ENCODE peak calls at places on chromosomes 7 and 10, in eight cellular contexts. One of them, this sample, is unnamed. For H3K4me1, H3K36me3 and H3K9me3, the result is how much of the 10 kb centered on the place peaks cover.

GRCh38 chr10:125023862-125024495 is 82.1 kb downstream of the ZRANB1 start:
- DNase-seq in keratinocyte: no peak
- DNase-seq in HCT116: no peak
- DNase-seq in adipocyte: no peak
- DNase-seq in Panc1: no peak
- DNase-seq in iPS DF 6.9: no peak
- DNase-seq in Caco-2: no peak
- DNase-seq in heart left ventricle: peak
- DNase-seq in this sample: no peak

GRCh38 chr10:43901302-43901701 is 252.6 kb upstream of the ZNF32 start:
- DNase-seq in heart left ventricle: no peak
- DNase-seq in Panc1: no peak
- DNase-seq in keratinocyte: no peak
- DNase-seq in Caco-2: no peak
- DNase-seq in HCT116: no peak
- DNase-seq in adipocyte: peak
- DNase-seq in iPS DF 6.9: no peak
- DNase-seq in this sample: no peak

GRCh38 chr10:3109196-3109595 is 41.8 kb downstream of the PFKP start:
- DNase-seq in HCT116: no peak
- DNase-seq in adipocyte: no peak
- DNase-seq in keratinocyte: no peak
- DNase-seq in Panc1: no peak
- DNase-seq in heart left ventricle: no peak
- DNase-seq in iPS DF 6.9: no peak
- DNase-seq in Caco-2: no peak
- DNase-seq in this sample: no peak

GRCh38 chr10:70481831-70482530 is 3.4 kb downstream of the PALD1 start:
- DNase-seq in Panc1: no peak
- DNase-seq in HCT116: no peak
- DNase-seq in Caco-2: no peak
- DNase-seq in keratinocyte: no peak
- DNase-seq in iPS DF 6.9: no peak
- DNase-seq in heart left ventricle: peak
- DNase-seq in adipocyte: no peak
- DNase-seq in this sample: no peak

GRCh38 chr7:26369519-26370385 is 78.1 kb downstream of the SNX10 start:
- DNase-seq in iPS DF 6.9: no peak
- DNase-seq in heart left ventricle: no peak
- DNase-seq in keratinocyte: no peak
- DNase-seq in Caco-2: peak
- DNase-seq in HCT116: peak
- DNase-seq in Panc1: no peak
- DNase-seq in adipocyte: peak
- DNase-seq in this sample: peak

GRCh38 chr7:130108809-130109208 is 38.5 kb downstream of the KLHDC10 start:
- DNase-seq in Caco-2: no peak
- DNase-seq in adipocyte: no peak
- DNase-seq in iPS DF 6.9: no peak
- DNase-seq in Panc1: no peak
- DNase-seq in HCT116: no peak
- DNase-seq in keratinocyte: no peak
- DNase-seq in heart left ventricle: no peak
- DNase-seq in this sample: no peak

GRCh38 chr10:108421256-108421655 is 1256.8 kb upstream of the SORCS1 start:
- DNase-seq in heart left ventricle: no peak
- DNase-seq in keratinocyte: no peak
- DNase-seq in Panc1: no peak
- DNase-seq in Caco-2: no peak
- DNase-seq in adipocyte: no peak
- DNase-seq in iPS DF 6.9: no peak
- DNase-seq in HCT116: no peak
- DNase-seq in this sample: no peak

GRCh38 chr7:36308031-36308430 is 81.6 kb upstream of the ANLN start:
- DNase-seq in keratinocyte: no peak
- DNase-seq in Panc1: no peak
- DNase-seq in heart left ventricle: no peak
- DNase-seq in adipocyte: no peak
- DNase-seq in HCT116: no peak
- DNase-seq in Caco-2: no peak
- DNase-seq in iPS DF 6.9: no peak
- DNase-seq in this sample: no peak

GRCh38 chr7:73892003-73892975 is 31.3 kb downstream of the TMEM270 start:
- DNase-seq in Caco-2: no peak
- DNase-seq in heart left ventricle: no peak
- DNase-seq in HCT116: no peak
- DNase-seq in Panc1: no peak
- DNase-seq in iPS DF 6.9: no peak
- DNase-seq in adipocyte: peak
- DNase-seq in keratinocyte: no peak
- DNase-seq in this sample: no peak

GRCh38 chr7:21076054-21076453 is 289.4 kb upstream of the SP8 start:
- DNase-seq in iPS DF 6.9: no peak
- DNase-seq in HCT116: no peak
- DNase-seq in adipocyte: no peak
- DNase-seq in Panc1: no peak
- DNase-seq in Caco-2: no peak
- DNase-seq in heart left ventricle: no peak
- DNase-seq in keratinocyte: no peak
- DNase-seq in this sample: no peak

GRCh38 chr10:22369433-22370072 is 24.3 kb downstream of the SPAG6 start:
- DNase-seq in iPS DF 6.9: no peak
- DNase-seq in keratinocyte: no peak
- DNase-seq in HCT116: peak
- DNase-seq in Caco-2: no peak
- DNase-seq in heart left ventricle: no peak
- DNase-seq in Panc1: peak
- DNase-seq in adipocyte: no peak
- DNase-seq in this sample: no peak

GRCh38 chr10:88949912-88950664 is 2.5 kb downstream of the ACTA2 start:
- DNase-seq in Caco-2: no peak
- DNase-seq in iPS DF 6.9: no peak
- DNase-seq in HCT116: no peak
- DNase-seq in adipocyte: peak
- DNase-seq in Panc1: no peak
- DNase-seq in keratinocyte: no peak
- DNase-seq in heart left ventricle: no peak
- DNase-seq in this sample: no peak

GRCh38 chr10:110893559-110894179 is 21.9 kb downstream of the PDCD4 start:
- DNase-seq in heart left ventricle: no peak
- DNase-seq in Panc1: no peak
- DNase-seq in iPS DF 6.9: no peak
- DNase-seq in adipocyte: peak
- DNase-seq in Caco-2: peak
- DNase-seq in HCT116: peak
- DNase-seq in keratinocyte: no peak
- DNase-seq in this sample: peak

GRCh38 chr10:60289800-60290199 is 99.9 kb downstream of the ANK3 start:
- DNase-seq in iPS DF 6.9: no peak
- DNase-seq in HCT116: no peak
- DNase-seq in Caco-2: no peak
- DNase-seq in keratinocyte: no peak
- DNase-seq in heart left ventricle: no peak
- DNase-seq in Panc1: no peak
- DNase-seq in adipocyte: no peak
- DNase-seq in this sample: no peak

GRCh38 chr10:9443758-9444157 is 1389.3 kb downstream of the GATA3 start:
- DNase-seq in HCT116: no peak
- DNase-seq in adipocyte: no peak
- DNase-seq in iPS DF 6.9: no peak
- DNase-seq in Caco-2: no peak
- DNase-seq in keratinocyte: no peak
- DNase-seq in heart left ventricle: no peak
- DNase-seq in Panc1: no peak
- DNase-seq in this sample: no peak

GRCh38 chr10:68684413-68684812 is 36.6 kb upstream of the CCAR1 start:
- DNase-seq in adipocyte: no peak
- DNase-seq in HCT116: no peak
- DNase-seq in heart left ventricle: no peak
- DNase-seq in Caco-2: no peak
- DNase-seq in Panc1: no peak
- DNase-seq in keratinocyte: no peak
- DNase-seq in iPS DF 6.9: no peak
- DNase-seq in this sample: no peak

GRCh38 chr7:33743594-33743993 is 161.7 kb upstream of the BMPER start:
- DNase-seq in Panc1: no peak
- DNase-seq in heart left ventricle: no peak
- DNase-seq in HCT116: no peak
- DNase-seq in Caco-2: no peak
- DNase-seq in keratinocyte: peak
- DNase-seq in iPS DF 6.9: no peak
- DNase-seq in adipocyte: peak
- DNase-seq in this sample: no peak

GRCh38 chr7:105084581-105084980 is 70.6 kb downstream of the KMT2E start:
- DNase-seq in heart left ventricle: no peak
- DNase-seq in HCT116: no peak
- DNase-seq in Caco-2: no peak
- DNase-seq in Panc1: no peak
- DNase-seq in adipocyte: no peak
- DNase-seq in keratinocyte: no peak
- DNase-seq in iPS DF 6.9: no peak
- DNase-seq in this sample: no peak

GRCh38 chr10:121497513-121497912 is 100.7 kb downstream of the FGFR2 start:
- DNase-seq in HCT116: no peak
- DNase-seq in keratinocyte: no peak
- DNase-seq in heart left ventricle: no peak
- DNase-seq in adipocyte: no peak
- DNase-seq in Caco-2: no peak
- DNase-seq in iPS DF 6.9: no peak
- DNase-seq in Panc1: no peak
- DNase-seq in this sample: no peak

GRCh38 chr10:126012485-126012884 is 116.1 kb downstream of the FANK1 start:
- DNase-seq in keratinocyte: no peak
- DNase-seq in iPS DF 6.9: no peak
- DNase-seq in adipocyte: peak
- DNase-seq in Caco-2: no peak
- DNase-seq in Panc1: no peak
- DNase-seq in HCT116: no peak
- DNase-seq in heart left ventricle: no peak
- DNase-seq in this sample: no peak

GRCh38 chr7:10076661-10077300 is 896.9 kb upstream of the PHF14 start:
- DNase-seq in Panc1: no peak
- DNase-seq in adipocyte: no peak
- DNase-seq in HCT116: no peak
- DNase-seq in Caco-2: no peak
- DNase-seq in iPS DF 6.9: no peak
- DNase-seq in keratinocyte: no peak
- DNase-seq in heart left ventricle: no peak
- DNase-seq in this sample: no peak

GRCh38 chr7:132836746-132837145 is 245.1 kb downstream of the CHCHD3 start:
- DNase-seq in iPS DF 6.9: no peak
- DNase-seq in HCT116: no peak
- DNase-seq in Panc1: no peak
- DNase-seq in adipocyte: no peak
- DNase-seq in heart left ventricle: no peak
- DNase-seq in keratinocyte: no peak
- DNase-seq in Caco-2: no peak
- DNase-seq in this sample: no peak

GRCh38 chr7:139453673-139454321 is 29.7 kb downstream of the KLRG2 start:
- DNase-seq in Panc1: no peak
- DNase-seq in keratinocyte: no peak
- DNase-seq in HCT116: no peak
- DNase-seq in heart left ventricle: no peak
- DNase-seq in iPS DF 6.9: no peak
- DNase-seq in Caco-2: no peak
- DNase-seq in adipocyte: no peak
- DNase-seq in this sample: no peak

DNA sequence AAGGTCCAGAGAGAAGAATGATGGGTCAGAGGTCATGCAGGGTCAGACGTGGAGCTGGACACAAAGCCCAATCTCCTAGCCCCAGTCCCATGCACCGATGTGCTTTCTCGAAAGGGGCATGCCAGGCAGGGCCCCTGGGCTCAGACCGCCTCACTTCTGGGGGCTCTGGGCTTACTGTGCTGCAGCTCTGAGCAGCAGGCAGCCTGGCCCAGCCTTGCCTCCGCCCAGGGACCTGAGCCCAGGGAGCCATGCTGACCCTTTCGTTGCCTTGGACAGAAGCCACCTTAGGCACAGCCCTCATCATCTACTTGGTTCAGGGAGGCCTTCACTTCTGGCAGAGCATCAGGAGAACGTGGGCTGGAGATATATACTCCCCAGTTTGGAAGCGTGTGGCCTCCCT is 161.2 kb downstream of the GRK5 start:
- DNase-seq in keratinocyte: no peak
- DNase-seq in adipocyte: no peak
- DNase-seq in heart left ventricle: no peak
- DNase-seq in Caco-2: no peak
- DNase-seq in HCT116: no peak
- DNase-seq in iPS DF 6.9: no peak
- DNase-seq in Panc1: no peak
- DNase-seq in this sample: no peak
- H3K4me1 ChIP-seq in keratinocyte: under half
- H3K4me1 ChIP-seq in adipocyte: half or more
- H3K4me1 ChIP-seq in heart left ventricle: under half
- H3K4me1 ChIP-seq in Caco-2: under half
- H3K4me1 ChIP-seq in HCT116: under half
- H3K4me1 ChIP-seq in iPS DF 6.9: under half
- H3K4me1 ChIP-seq in Panc1: under half
- H3K4me1 ChIP-seq in this sample: under half

GRCh38 chr7:98993024-98993897 is 114.9 kb downstream of the TRRAP start:
- DNase-seq in adipocyte: no peak
- DNase-seq in keratinocyte: no peak
- DNase-seq in Panc1: no peak
- DNase-seq in Caco-2: peak
- DNase-seq in HCT116: no peak
- DNase-seq in iPS DF 6.9: no peak
- DNase-seq in heart left ventricle: no peak
- DNase-seq in this sample: no peak
- H3K36me3 ChIP-seq in adipocyte: half or more
- H3K36me3 ChIP-seq in keratinocyte: under half
- H3K36me3 ChIP-seq in Panc1: under half
- H3K36me3 ChIP-seq in Caco-2: under half
- H3K36me3 ChIP-seq in HCT116: half or more
- H3K36me3 ChIP-seq in iPS DF 6.9: half or more
- H3K36me3 ChIP-seq in heart left ventricle: half or more
- H3K36me3 ChIP-seq in this sample: half or more

DNA sequence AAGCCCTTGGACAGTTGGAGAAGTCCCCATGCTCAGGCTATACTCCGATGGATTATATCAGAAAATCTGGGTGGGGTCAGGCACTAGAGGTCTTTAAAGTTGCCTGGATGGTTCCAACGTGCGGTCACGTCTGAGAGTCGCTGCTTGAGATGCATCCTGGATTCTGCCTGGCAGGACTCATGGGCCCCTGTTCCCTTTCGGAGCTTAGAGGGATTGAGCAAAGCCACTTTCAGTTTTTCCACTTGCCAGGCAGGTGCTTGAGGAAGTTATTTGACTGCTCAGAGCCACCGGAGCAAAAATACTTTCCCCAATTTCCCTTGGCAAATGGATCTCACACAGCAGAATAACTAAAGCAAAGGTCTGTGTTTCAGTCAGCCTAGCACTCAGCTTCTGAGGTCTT is 129.1 kb downstream of the GALNT17 start:
- DNase-seq in Caco-2: no peak
- DNase-seq in adipocyte: no peak
- DNase-seq in heart left ventricle: no peak
- DNase-seq in Panc1: no peak
- DNase-seq in keratinocyte: no peak
- DNase-seq in iPS DF 6.9: no peak
- DNase-seq in HCT116: no peak
- DNase-seq in this sample: no peak
- H3K9me3 ChIP-seq in Caco-2: under half
- H3K9me3 ChIP-seq in adipocyte: under half
- H3K9me3 ChIP-seq in heart left ventricle: under half
- H3K9me3 ChIP-seq in Panc1: under half
- H3K9me3 ChIP-seq in keratinocyte: under half
- H3K9me3 ChIP-seq in iPS DF 6.9: under half
- H3K9me3 ChIP-seq in HCT116: under half
- H3K9me3 ChIP-seq in this sample: under half

GRCh38 chr7:5622746-5623145 is 158.7 kb downstream of the RNF216 start:
- DNase-seq in HCT116: no peak
- DNase-seq in keratinocyte: no peak
- DNase-seq in iPS DF 6.9: no peak
- DNase-seq in Caco-2: no peak
- DNase-seq in Panc1: no peak
- DNase-seq in heart left ventricle: no peak
- DNase-seq in adipocyte: no peak
- DNase-seq in this sample: no peak
- H3K4me1 ChIP-seq in HCT116: under half
- H3K4me1 ChIP-seq in keratinocyte: under half
- H3K4me1 ChIP-seq in iPS DF 6.9: under half
- H3K4me1 ChIP-seq in Caco-2: under half
- H3K4me1 ChIP-seq in Panc1: under half
- H3K4me1 ChIP-seq in heart left ventricle: under half
- H3K4me1 ChIP-seq in adipocyte: under half
- H3K4me1 ChIP-seq in this sample: under half

This sample was measured in naive thymus-derived CD4-positive, alpha-beta T cell.